ENCODE peak calls at places on chromosomes 12 and 14, in nine cellular contexts. One of them, this sample, is unnamed.

GRCh38 chr12:25276199-25276937 is 25.6 kb upstream of the KRAS start:
- DNase-seq in stomach: peak; percentile 68
- DNase-seq in astrocyte: peak; percentile 90
- DNase-seq in pancreas: peak; percentile 49
- DNase-seq in fibroblast of lung: peak; percentile 91
- DNase-seq in upper lobe of right lung: no peak
- DNase-seq in MM.1S: peak; percentile 31
- DNase-seq in dorsolateral prefrontal cortex: no peak
- DNase-seq in HFF-Myc: peak; percentile 82
- DNase-seq in this sample: no peak

GRCh38 chr12:113862570-113863454 is 103.3 kb downstream of the RBM19 start:
- DNase-seq in stomach: no peak
- DNase-seq in astrocyte: peak; percentile 93
- DNase-seq in pancreas: no peak
- DNase-seq in fibroblast of lung: peak; percentile 87
- DNase-seq in upper lobe of right lung: no peak
- DNase-seq in MM.1S: no peak
- DNase-seq in dorsolateral prefrontal cortex: no peak
- DNase-seq in HFF-Myc: peak; percentile 66
- DNase-seq in this sample: no peak

GRCh38 chr14:43687866-43688265 is 819.2 kb downstream of the FSCB start:
- DNase-seq in stomach: no peak
- DNase-seq in astrocyte: peak; percentile 58
- DNase-seq in pancreas: no peak
- DNase-seq in fibroblast of lung: peak; percentile 57
- DNase-seq in upper lobe of right lung: no peak
- DNase-seq in MM.1S: no peak
- DNase-seq in dorsolateral prefrontal cortex: no peak
- DNase-seq in HFF-Myc: no peak
- DNase-seq in this sample: no peak

GRCh38 chr14:97602438-97603117 is 805.4 kb downstream of the VRK1 start:
- DNase-seq in stomach: no peak
- DNase-seq in astrocyte: no peak
- DNase-seq in pancreas: no peak
- DNase-seq in fibroblast of lung: no peak
- DNase-seq in upper lobe of right lung: no peak
- DNase-seq in MM.1S: no peak
- DNase-seq in dorsolateral prefrontal cortex: no peak
- DNase-seq in HFF-Myc: no peak
- DNase-seq in this sample: no peak

GRCh38 chr12:18430425-18431048 is 169.2 kb downstream of the PIK3C2G start:
- DNase-seq in stomach: peak; percentile 40
- DNase-seq in astrocyte: peak; percentile 25
- DNase-seq in pancreas: peak; percentile 23
- DNase-seq in fibroblast of lung: peak; percentile 78
- DNase-seq in upper lobe of right lung: no peak
- DNase-seq in MM.1S: peak; percentile 45
- DNase-seq in dorsolateral prefrontal cortex: no peak
- DNase-seq in HFF-Myc: peak; percentile 21
- DNase-seq in this sample: no peak

GRCh38 chr12:110253176-110253575 is 27.9 kb upstream of the ATP2A2 start:
- DNase-seq in stomach: peak; percentile 70
- DNase-seq in astrocyte: no peak
- DNase-seq in pancreas: peak; percentile 50
- DNase-seq in fibroblast of lung: peak; percentile 72
- DNase-seq in upper lobe of right lung: peak; percentile 63
- DNase-seq in MM.1S: peak; percentile 15
- DNase-seq in dorsolateral prefrontal cortex: no peak
- DNase-seq in HFF-Myc: no peak
- DNase-seq in this sample: no peak

GRCh38 chr12:108666326-108666995 is 32.8 kb upstream of the SELPLG start:
- DNase-seq in stomach: no peak
- DNase-seq in astrocyte: no peak
- DNase-seq in pancreas: no peak
- DNase-seq in fibroblast of lung: peak; percentile 74
- DNase-seq in upper lobe of right lung: no peak
- DNase-seq in MM.1S: no peak
- DNase-seq in dorsolateral prefrontal cortex: no peak
- DNase-seq in HFF-Myc: no peak
- DNase-seq in this sample: no peak

GRCh38 chr14:47857646-47858045 is 182.2 kb upstream of the MDGA2 start:
- DNase-seq in stomach: no peak
- DNase-seq in astrocyte: no peak
- DNase-seq in pancreas: no peak
- DNase-seq in fibroblast of lung: no peak
- DNase-seq in upper lobe of right lung: no peak
- DNase-seq in MM.1S: peak; percentile 9
- DNase-seq in dorsolateral prefrontal cortex: no peak
- DNase-seq in HFF-Myc: no peak
- DNase-seq in this sample: no peak

GRCh38 chr14:50063876-50064420 is 52.4 kb downstream of the VCPKMT start:
- DNase-seq in stomach: no peak
- DNase-seq in astrocyte: no peak
- DNase-seq in pancreas: no peak
- DNase-seq in fibroblast of lung: no peak
- DNase-seq in upper lobe of right lung: peak; percentile 25
- DNase-seq in MM.1S: no peak
- DNase-seq in dorsolateral prefrontal cortex: no peak
- DNase-seq in HFF-Myc: no peak
- DNase-seq in this sample: no peak

GRCh38 chr12:92470608-92471021 is 232.2 kb upstream of the PLEKHG7 start:
- DNase-seq in stomach: no peak
- DNase-seq in astrocyte: no peak
- DNase-seq in pancreas: no peak
- DNase-seq in fibroblast of lung: no peak
- DNase-seq in upper lobe of right lung: no peak
- DNase-seq in MM.1S: peak; percentile 16
- DNase-seq in dorsolateral prefrontal cortex: no peak
- DNase-seq in HFF-Myc: no peak
- DNase-seq in this sample: peak; percentile 70

GRCh38 chr12:129312048-129312447 is 458.8 kb downstream of the GLT1D1 start:
- DNase-seq in stomach: no peak
- DNase-seq in astrocyte: no peak
- DNase-seq in pancreas: no peak
- DNase-seq in fibroblast of lung: no peak
- DNase-seq in upper lobe of right lung: no peak
- DNase-seq in MM.1S: no peak
- DNase-seq in dorsolateral prefrontal cortex: no peak
- DNase-seq in HFF-Myc: no peak
- DNase-seq in this sample: no peak

GRCh38 chr14:94237046-94237445 is 56.0 kb downstream of the SERPINA10 start:
- DNase-seq in stomach: no peak
- DNase-seq in astrocyte: no peak
- DNase-seq in pancreas: no peak
- DNase-seq in fibroblast of lung: no peak
- DNase-seq in upper lobe of right lung: no peak
- DNase-seq in MM.1S: no peak
- DNase-seq in dorsolateral prefrontal cortex: no peak
- DNase-seq in HFF-Myc: no peak
- DNase-seq in this sample: no peak

GRCh38 chr12:5417500-5417899 is 14.4 kb upstream of the NTF3 start:
- DNase-seq in stomach: no peak
- DNase-seq in astrocyte: peak; percentile 32
- DNase-seq in pancreas: no peak
- DNase-seq in fibroblast of lung: no peak
- DNase-seq in upper lobe of right lung: no peak
- DNase-seq in MM.1S: no peak
- DNase-seq in dorsolateral prefrontal cortex: no peak
- DNase-seq in HFF-Myc: no peak
- DNase-seq in this sample: no peak

DNA sequence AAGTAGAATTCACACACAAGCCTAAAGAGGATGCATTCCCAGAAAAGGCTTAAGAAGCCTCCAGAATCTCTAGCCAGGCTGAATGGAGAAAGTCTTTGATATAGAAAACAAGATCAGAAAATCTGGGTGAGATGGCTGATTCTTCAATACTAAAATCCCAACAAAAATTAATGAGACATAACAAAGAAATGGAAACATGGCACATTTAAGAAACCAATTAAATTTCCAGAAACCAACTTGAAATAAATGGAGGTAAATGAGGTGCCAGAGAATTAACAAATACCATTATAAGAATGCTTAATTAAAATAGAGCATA is 51.9 kb downstream of the CPSF6 start:
- DNase-seq in stomach: no peak
- DNase-seq in astrocyte: no peak
- DNase-seq in pancreas: no peak
- DNase-seq in fibroblast of lung: no peak
- DNase-seq in upper lobe of right lung: no peak
- DNase-seq in MM.1S: no peak
- DNase-seq in dorsolateral prefrontal cortex: no peak
- DNase-seq in HFF-Myc: no peak
- DNase-seq in this sample: no peak
- TF ChIP-seq CTCF in stomach: no peak
- TF ChIP-seq CTCF in astrocyte: no peak
- TF ChIP-seq CTCF in pancreas: no peak
- TF ChIP-seq CTCF in fibroblast of lung: no peak
- TF ChIP-seq CTCF in upper lobe of right lung: no peak
- TF ChIP-seq CTCF in MM.1S: no peak
- TF ChIP-seq CTCF in dorsolateral prefrontal cortex: no peak
- TF ChIP-seq CTCF in HFF-Myc: no peak
- TF ChIP-seq CTCF in this sample: no peak

GRCh38 chr14:103923863-103924262 is 4.4 kb upstream of the TDRD9 start:
- DNase-seq in stomach: no peak
- DNase-seq in astrocyte: no peak
- DNase-seq in pancreas: no peak
- DNase-seq in fibroblast of lung: no peak
- DNase-seq in upper lobe of right lung: no peak
- DNase-seq in MM.1S: no peak
- DNase-seq in dorsolateral prefrontal cortex: no peak
- DNase-seq in HFF-Myc: no peak
- DNase-seq in this sample: no peak
- H3K4me3 ChIP-seq in stomach: no peak overlapping the region
- H3K4me3 ChIP-seq in astrocyte: no peak overlapping the region
- H3K4me3 ChIP-seq in pancreas: no peak overlapping the region
- H3K4me3 ChIP-seq in fibroblast of lung: no peak overlapping the region
- H3K4me3 ChIP-seq in upper lobe of right lung: no peak overlapping the region
- H3K4me3 ChIP-seq in MM.1S: no peak overlapping the region
- H3K4me3 ChIP-seq in dorsolateral prefrontal cortex: no peak overlapping the region
- H3K4me3 ChIP-seq in HFF-Myc: no peak overlapping the region
- H3K4me3 ChIP-seq in this sample: no peak overlapping the region

GRCh38 chr12:23722655-23723054 is 226.8 kb downstream of the SOX5 start:
- DNase-seq in stomach: no peak
- DNase-seq in astrocyte: no peak
- DNase-seq in pancreas: no peak
- DNase-seq in fibroblast of lung: no peak
- DNase-seq in upper lobe of right lung: no peak
- DNase-seq in MM.1S: no peak
- DNase-seq in dorsolateral prefrontal cortex: no peak
- DNase-seq in HFF-Myc: no peak
- DNase-seq in this sample: no peak
- TF ChIP-seq CTCF in stomach: no peak
- TF ChIP-seq CTCF in astrocyte: no peak
- TF ChIP-seq CTCF in pancreas: no peak
- TF ChIP-seq CTCF in fibroblast of lung: no peak
- TF ChIP-seq CTCF in upper lobe of right lung: no peak
- TF ChIP-seq CTCF in MM.1S: no peak
- TF ChIP-seq CTCF in dorsolateral prefrontal cortex: no peak
- TF ChIP-seq CTCF in HFF-Myc: no peak
- TF ChIP-seq CTCF in this sample: no peak

GRCh38 chr12:45557020-45557419 is 172.5 kb upstream of the ARID2 start:
- DNase-seq in stomach: no peak
- DNase-seq in astrocyte: no peak
- DNase-seq in pancreas: no peak
- DNase-seq in fibroblast of lung: no peak
- DNase-seq in upper lobe of right lung: no peak
- DNase-seq in MM.1S: no peak
- DNase-seq in dorsolateral prefrontal cortex: no peak
- DNase-seq in HFF-Myc: no peak
- DNase-seq in this sample: no peak
- H3K4me3 ChIP-seq in stomach: no peak overlapping the region
- H3K4me3 ChIP-seq in astrocyte: no peak overlapping the region
- H3K4me3 ChIP-seq in pancreas: no peak overlapping the region
- H3K4me3 ChIP-seq in fibroblast of lung: no peak overlapping the region
- H3K4me3 ChIP-seq in upper lobe of right lung: no peak overlapping the region
- H3K4me3 ChIP-seq in MM.1S: no peak overlapping the region
- H3K4me3 ChIP-seq in dorsolateral prefrontal cortex: no peak overlapping the region
- H3K4me3 ChIP-seq in HFF-Myc: no peak overlapping the region
- H3K4me3 ChIP-seq in this sample: no peak overlapping the region

GRCh38 chr12:125068391-125068790 is 3.2 kb downstream of the AACS start:
- DNase-seq in stomach: no peak
- DNase-seq in astrocyte: no peak
- DNase-seq in pancreas: no peak
- DNase-seq in fibroblast of lung: no peak
- DNase-seq in upper lobe of right lung: no peak
- DNase-seq in MM.1S: no peak
- DNase-seq in dorsolateral prefrontal cortex: no peak
- DNase-seq in HFF-Myc: no peak
- DNase-seq in this sample: no peak

GRCh38 chr12:125071456-125071855 is 6.2 kb downstream of the AACS start:
- DNase-seq in stomach: no peak
- DNase-seq in astrocyte: no peak
- DNase-seq in pancreas: no peak
- DNase-seq in fibroblast of lung: no peak
- DNase-seq in upper lobe of right lung: no peak
- DNase-seq in MM.1S: no peak
- DNase-seq in dorsolateral prefrontal cortex: no peak
- DNase-seq in HFF-Myc: no peak
- DNase-seq in this sample: no peak

GRCh38 chr12:125069616-125070015 is 4.4 kb downstream of the AACS start:
- DNase-seq in stomach: no peak
- DNase-seq in astrocyte: no peak
- DNase-seq in pancreas: no peak
- DNase-seq in fibroblast of lung: no peak
- DNase-seq in upper lobe of right lung: no peak
- DNase-seq in MM.1S: no peak
- DNase-seq in dorsolateral prefrontal cortex: peak; percentile 43
- DNase-seq in HFF-Myc: no peak
- DNase-seq in this sample: no peak

GRCh38 chr12:125070661-125071390 is 5.6 kb downstream of the AACS start:
- DNase-seq in stomach: no peak
- DNase-seq in astrocyte: no peak
- DNase-seq in pancreas: no peak
- DNase-seq in fibroblast of lung: no peak
- DNase-seq in upper lobe of right lung: no peak
- DNase-seq in MM.1S: no peak
- DNase-seq in dorsolateral prefrontal cortex: no peak
- DNase-seq in HFF-Myc: no peak
- DNase-seq in this sample: no peak

DNA sequence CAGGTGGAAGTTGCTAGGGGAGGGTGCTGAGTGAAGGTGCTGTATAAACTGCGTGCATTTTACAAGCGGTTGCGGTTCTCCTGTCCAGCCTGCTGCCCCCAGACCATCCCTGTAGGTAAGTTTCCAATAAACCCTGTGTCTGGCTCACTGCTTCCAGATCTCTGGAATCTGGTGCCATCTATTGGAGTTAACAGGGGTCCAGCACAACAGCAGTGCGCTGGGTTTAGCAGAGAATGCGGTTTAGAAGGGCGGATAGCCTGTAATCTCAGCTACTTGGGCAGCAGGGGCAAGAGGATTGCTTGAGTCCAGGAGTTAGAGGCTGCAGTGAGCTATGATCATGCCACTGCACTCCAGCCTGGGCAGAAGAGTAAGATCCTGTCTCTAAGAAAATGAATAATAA is 4.9 kb downstream of the AACS start:
- DNase-seq in stomach: no peak
- DNase-seq in astrocyte: no peak
- DNase-seq in pancreas: no peak
- DNase-seq in fibroblast of lung: peak; percentile 19
- DNase-seq in upper lobe of right lung: no peak
- DNase-seq in MM.1S: no peak
- DNase-seq in dorsolateral prefrontal cortex: no peak
- DNase-seq in HFF-Myc: no peak
- DNase-seq in this sample: no peak
- TF ChIP-seq CTCF in stomach: no peak
- TF ChIP-seq CTCF in astrocyte: no peak
- TF ChIP-seq CTCF in pancreas: no peak
- TF ChIP-seq CTCF in fibroblast of lung: peak; percentile 10
- TF ChIP-seq CTCF in upper lobe of right lung: no peak
- TF ChIP-seq CTCF in MM.1S: no peak
- TF ChIP-seq CTCF in dorsolateral prefrontal cortex: peak; percentile 40
- TF ChIP-seq CTCF in HFF-Myc: peak; percentile 15
- TF ChIP-seq CTCF in this sample: no peak